ENCODE peak calls at places on chromosomes 1 and 21, in eight cellular contexts. I, P, F, H, C, E, Q and J are unnamed samples. For H3K4me1, the result is how much of the 10 kb centered on the place peaks cover.

GRCh38 chr1:43073490-43074230 is 98.4 kb downstream of the EBNA1BP2 start:
- DNase-seq in F (peak), H (peak), Q (peak), I (peak), P (no peak), C (peak), E (peak), J (peak)

GRCh38 chr1:17795836-17796645 is 40.9 kb downstream of the ACTL8 start:
- DNase-seq in C (peak), P (no peak), Q (no peak), E (no peak), H (no peak), F (no peak), I (no peak), J (no peak)

GRCh38 chr1:70353641-70354331 is 736 bp downstream of the ANKRD13C start:
- DNase-seq in I (no peak), F (peak), Q (peak), P (peak), E (no peak), C (no peak), H (peak), J (peak)

GRCh38 chr1:197862671-197863070 is 39.8 kb upstream of the C1orf53 start:
- DNase-seq in P (no peak), I (no peak), Q (no peak), F (no peak), C (no peak), H (no peak), E (no peak), J (no peak)

GRCh38 chr1:33300673-33301072 is 20.2 kb downstream of the A3GALT2 start:
- DNase-seq in P (no peak), F (no peak), I (no peak), C (no peak), Q (no peak), E (peak), H (peak), J (no peak)

GRCh38 chr1:198467342-198467741 is 73.1 kb downstream of the ATP6V1G3 start:
- DNase-seq in Q (no peak), P (no peak), E (no peak), F (no peak), H (no peak), I (no peak), C (no peak), J (no peak)

GRCh38 chr1:166999090-166999489 is 10.0 kb downstream of the MAEL start:
- DNase-seq in P (no peak), H (no peak), Q (no peak), I (no peak), C (no peak), F (no peak), E (no peak), J (no peak)

GRCh38 chr1:184854456-184855180 is 100.0 kb upstream of the EDEM3 start:
- DNase-seq in C (no peak), F (no peak), H (peak), P (no peak), Q (no peak), E (no peak), I (no peak), J (no peak)

GRCh38 chr1:94819945-94820746 is at the start of gene SLC44A3:
- DNase-seq in E (peak), I (no peak), Q (peak), H (peak), P (peak), F (no peak), C (no peak), J (peak)

GRCh38 chr21:27423906-27424595 is 457.2 kb upstream of the ADAMTS5 start:
- DNase-seq in Q (no peak), H (no peak), C (no peak), E (no peak), I (no peak), F (no peak), P (no peak), J (no peak)

GRCh38 chr1:45884700-45885099 is 81.3 kb downstream of the MAST2 start:
- DNase-seq in I (no peak), P (no peak), E (no peak), H (no peak), Q (no peak), C (no peak), F (no peak), J (no peak)

GRCh38 chr1:220139966-220140365 is 46.0 kb downstream of the IARS2 start:
- DNase-seq in P (no peak), C (no peak), I (no peak), Q (no peak), H (no peak), F (no peak), E (no peak), J (no peak)

GRCh38 chr1:200301152-200301551 is 108.7 kb downstream of the ZNF281 start:
- DNase-seq in P (no peak), Q (no peak), E (no peak), I (no peak), F (no peak), H (no peak), C (no peak), J (no peak)

GRCh38 chr1:192584951-192585350 is 9.4 kb downstream of the RGS1 start:
- DNase-seq in Q (no peak), C (no peak), F (no peak), I (no peak), E (no peak), P (no peak), H (peak), J (no peak)

GRCh38 chr1:37031871-37032270 is 2.4 kb downstream of the GRIK3 start:
- DNase-seq in H (no peak), F (no peak), Q (no peak), I (no peak), P (no peak), E (no peak), C (no peak), J (no peak)

GRCh38 chr1:55632906-55633305 is 417.7 kb upstream of the USP24 start:
- DNase-seq in Q (no peak), F (no peak), P (no peak), I (no peak), C (no peak), E (no peak), H (peak), J (no peak)

GRCh38 chr1:87219626-87220025 is 109.1 kb upstream of the LMO4 start:
- DNase-seq in P (no peak), H (peak), E (no peak), I (no peak), Q (no peak), C (no peak), F (no peak), J (no peak)

GRCh38 chr1:28466226-28466778 is 39.5 kb upstream of the RCC1 start:
- DNase-seq in Q (no peak), F (no peak), P (no peak), E (no peak), C (no peak), I (no peak), H (no peak), J (no peak)

GRCh38 chr1:196651637-196652215 is at the start of gene CFH:
- DNase-seq in F (no peak), P (no peak), I (peak), H (peak), E (no peak), C (no peak), Q (no peak), J (no peak)

GRCh38 chr1:196659471-196659870 is 7.6 kb downstream of the CFH start:
- DNase-seq in E (no peak), C (no peak), H (no peak), P (no peak), F (no peak), Q (no peak), I (no peak), J (no peak)

GRCh38 chr1:196655037-196655436 is 3.2 kb downstream of the CFH start:
- DNase-seq in H (no peak), I (no peak), Q (no peak), F (no peak), P (no peak), E (no peak), C (no peak), J (no peak)

GRCh38 chr1:196654271-196654670 is 2.4 kb downstream of the CFH start:
- DNase-seq in P (no peak), H (no peak), E (no peak), I (no peak), F (no peak), C (no peak), Q (no peak), J (no peak)

GRCh38 chr1:196655494-196655893 is 3.7 kb downstream of the CFH start:
- DNase-seq in Q (no peak), P (no peak), H (no peak), E (no peak), F (no peak), C (no peak), I (no peak), J (no peak)
- H3K4me3 ChIP-seq in Q (no peak), P (no peak), H (no peak), E (peak), F (no peak), C (no peak), I (no peak), J (no peak)

DNA sequence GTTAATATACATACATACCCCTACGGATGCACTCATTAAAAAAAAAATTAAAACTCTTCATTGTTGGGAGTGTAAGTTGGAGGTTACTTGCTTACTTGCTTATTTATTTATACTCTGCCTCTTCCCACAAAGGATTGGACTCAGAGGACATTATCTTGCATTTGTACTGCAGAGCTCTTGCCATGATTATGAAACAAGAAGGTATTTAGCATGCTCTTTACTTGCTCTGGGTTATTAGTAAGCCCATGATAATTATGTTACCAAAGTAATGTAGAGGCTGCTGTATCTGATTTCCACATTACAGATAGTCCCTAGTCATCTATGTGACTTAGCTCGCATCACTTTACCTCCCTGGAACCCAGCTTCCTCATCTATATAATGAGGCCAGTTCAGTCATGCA is 355.1 kb upstream of the PTBP2 start:
- DNase-seq in H (no peak), E (no peak), I (no peak), C (no peak), P (no peak), Q (no peak), F (no peak), J (no peak)
- H3K4me1 ChIP-seq in H (under half), E (under half), I (under half), C (under half), P (under half), Q (under half), F (under half), J (half or more)

GRCh38 chr21:41600961-41601572 is 93.1 kb upstream of the TMPRSS2 start:
- DNase-seq in Q (no peak), C (no peak), H (no peak), P (no peak), E (no peak), F (no peak), I (no peak), J (peak)
- H3K27ac ChIP-seq in Q (no peak), C (no peak), H (no peak), P (no peak), E (no peak), F (no peak), I (no peak), J (no peak)

GRCh38 chr1:12170263-12170671 is 3.5 kb downstream of the TNFRSF1B start:
- DNase-seq in H (no peak), C (no peak), Q (no peak), E (no peak), P (peak), F (no peak), I (no peak), J (no peak)

GRCh38 chr1:12171206-12172041 is 4.6 kb downstream of the TNFRSF1B start:
- DNase-seq in I (peak), P (peak), Q (no peak), C (no peak), E (no peak), H (no peak), F (peak), J (no peak)

GRCh38 chr1:12167493-12168429 is 970 bp downstream of the TNFRSF1B start:
- DNase-seq in H (no peak), F (peak), Q (no peak), C (no peak), E (no peak), P (peak), I (no peak), J (no peak)

GRCh38 chr1:12168451-12169160 is 1.8 kb downstream of the TNFRSF1B start:
- DNase-seq in C (no peak), P (peak), H (no peak), Q (no peak), E (no peak), I (no peak), F (no peak), J (no peak)

DNA sequence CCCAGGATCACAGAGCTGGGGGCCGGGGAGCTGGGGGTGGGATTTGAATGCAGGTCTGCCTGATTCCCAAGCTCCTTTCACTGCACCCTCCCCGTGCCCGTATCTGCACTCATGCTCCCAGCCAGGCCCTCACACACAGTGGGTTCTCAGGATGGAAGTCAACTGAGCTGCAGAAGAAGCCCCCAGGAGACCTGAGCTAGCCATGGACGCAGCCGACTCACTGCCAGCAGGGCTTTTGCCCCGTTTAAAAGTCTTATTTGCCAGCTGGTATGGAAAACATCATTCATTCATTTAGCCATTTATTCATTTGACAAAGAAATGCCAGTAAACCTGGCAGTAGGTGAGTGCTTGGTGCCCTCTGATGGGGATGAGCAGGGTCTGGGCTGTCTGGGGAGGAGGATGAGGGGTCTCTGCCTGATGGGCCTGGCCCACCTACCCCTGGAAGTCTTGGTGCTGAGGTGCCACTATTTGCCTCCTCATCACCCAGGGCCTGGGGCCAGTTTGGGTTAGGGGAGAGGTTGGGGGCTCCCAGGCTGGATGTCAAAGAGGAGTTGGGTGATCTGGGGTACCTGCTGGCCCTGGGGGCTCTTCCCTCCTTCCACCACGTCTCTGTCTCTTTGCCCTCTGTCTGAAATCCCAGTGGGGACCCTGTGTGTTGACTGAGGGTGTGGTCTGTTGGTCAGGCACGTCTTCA is 2.8 kb downstream of the TNFRSF1B start:
- DNase-seq in P (peak), Q (no peak), E (no peak), H (no peak), F (no peak), C (no peak), I (no peak), J (no peak)
- H3K4me3 ChIP-seq in P (peak), Q (no peak), E (no peak), H (no peak), F (no peak), C (no peak), I (peak), J (no peak)

GRCh38 chr1:51958824-51959223 is 31.7 kb downstream of the RAB3B start:
- DNase-seq in E (no peak), H (no peak), P (no peak), Q (no peak), C (no peak), I (no peak), F (no peak), J (no peak)
- H3K4me1 ChIP-seq in E (under half), H (under half), P (under half), Q (under half), C (under half), I (under half), F (under half), J (under half)

GRCh38 chr1:209411491-209411929 is 172.0 kb upstream of the CAMK1G start:
- DNase-seq in E (no peak), I (no peak), F (no peak), H (peak), C (no peak), P (no peak), Q (no peak), J (no peak)
- H3K27ac ChIP-seq in E (no peak), I (no peak), F (no peak), H (no peak), C (no peak), P (peak), Q (peak), J (no peak)

DNA sequence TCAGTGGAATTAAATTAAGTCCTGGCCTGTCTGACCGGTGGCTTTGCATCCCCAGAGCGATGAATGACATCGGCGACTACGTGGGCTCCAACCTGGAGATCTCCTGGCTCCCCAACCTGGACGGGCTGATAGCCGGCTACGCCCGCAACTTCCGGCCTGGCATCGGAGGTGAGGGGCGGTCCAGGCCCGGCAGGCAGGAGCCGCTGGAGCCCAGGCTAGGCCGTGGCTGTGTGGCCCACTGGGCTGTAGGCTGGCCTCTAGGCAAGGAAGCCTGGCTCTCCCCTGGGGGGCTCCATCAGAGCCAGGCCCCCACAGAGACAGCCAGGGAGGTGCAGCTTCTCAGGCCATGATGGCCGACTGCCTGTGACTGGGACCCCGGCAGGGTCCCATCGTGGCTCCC is 5.7 kb downstream of the GABRD start:
- DNase-seq in E (no peak), H (no peak), Q (no peak), P (peak), F (no peak), I (no peak), C (no peak), J (no peak)
- H3K4me3 ChIP-seq in E (no peak), H (no peak), Q (no peak), P (no peak), F (no peak), I (no peak), C (no peak), J (no peak)

GRCh38 chr1:23619299-23620188 is 60.2 kb upstream of the ID3 start:
- DNase-seq in F (peak), H (no peak), P (no peak), I (peak), Q (no peak), C (peak), E (no peak), J (no peak)

GRCh38 chr1:23620605-23621004 is 61.3 kb upstream of the ID3 start:
- DNase-seq in I (no peak), Q (no peak), F (no peak), H (no peak), C (peak), E (no peak), P (no peak), J (no peak)

GRCh38 chr1:23616292-23616822 is 57.1 kb upstream of the ID3 start:
- DNase-seq in H (no peak), E (no peak), Q (no peak), I (no peak), F (no peak), C (peak), P (no peak), J (no peak)

GRCh38 chr1:23617019-23617418 is 57.7 kb upstream of the ID3 start:
- DNase-seq in F (no peak), I (no peak), Q (no peak), E (no peak), C (peak), H (no peak), P (no peak), J (no peak)

DNA sequence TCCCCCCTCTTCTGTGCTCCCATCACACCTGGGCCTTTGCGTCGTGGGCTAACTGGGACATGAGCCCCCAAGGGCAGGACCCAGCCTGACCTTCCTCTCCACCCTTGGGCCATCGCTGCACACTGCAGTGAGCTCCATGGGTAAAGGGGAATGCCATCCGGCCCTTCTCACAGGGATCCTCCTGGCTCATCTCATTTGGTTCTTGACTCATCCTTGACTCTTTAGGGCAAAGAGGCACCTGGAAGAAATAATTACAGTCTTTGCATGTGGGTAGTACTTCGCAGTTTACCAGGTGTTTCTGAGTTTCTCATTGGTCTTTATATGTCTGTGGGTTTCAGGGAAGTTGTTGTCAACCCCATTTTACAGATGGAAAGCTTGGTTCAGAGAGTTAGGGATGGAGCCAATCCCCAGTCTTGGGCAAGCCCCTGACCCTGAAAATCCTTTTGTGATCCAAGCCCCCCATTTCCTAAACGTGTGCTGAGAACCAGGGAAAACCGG is 59.3 kb upstream of the ID3 start:
- DNase-seq in F (no peak), C (peak), I (no peak), Q (no peak), H (no peak), E (no peak), P (no peak), J (no peak)
- H3K4me1 ChIP-seq in F (half or more), C (half or more), I (half or more), Q (under half), H (under half), E (under half), P (under half), J (under half)